ENCODE peak calls at places on chromosomes 2 and 18, in five cellular contexts. I is pons, G is small intestine, O is skeletal muscle cell, C is DMS153. V is an unnamed sample.

GRCh38 chr2:223051580-223052375 is at the start of gene KCNE4:
- DNase-seq in I (peak; percentile 23), G (peak; percentile 36), O (peak; percentile 75), C (no peak), V (peak; percentile 84)

GRCh38 chr18:53864758-53865157 is 359.7 kb downstream of the MBD2 start:
- DNase-seq in I (no peak), G (no peak), O (no peak), C (no peak), V (no peak)

GRCh38 chr2:70188460-70188859 is 2.4 kb downstream of the C2orf42 start:
- DNase-seq in I (no peak), G (peak; percentile 80), O (no peak), C (no peak), V (peak; percentile 3)

GRCh38 chr2:223052710-223053261 is 796 bp downstream of the KCNE4 start:
- DNase-seq in I (no peak), G (no peak), O (no peak), C (no peak), V (peak; percentile 21)

GRCh38 chr2:118124293-118124891 is 36.1 kb downstream of the INSIG2 start:
- DNase-seq in I (peak; percentile 40), G (no peak), O (no peak), C (no peak), V (no peak)

GRCh38 chr2:19232312-19232711 is 126.1 kb downstream of the OSR1 start:
- DNase-seq in I (no peak), G (no peak), O (no peak), C (no peak), V (peak; percentile 13)

GRCh38 chr2:126679314-126679713 is 23.4 kb downstream of the GYPC start:
- DNase-seq in I (no peak), G (no peak), O (no peak), C (no peak), V (no peak)

GRCh38 chr18:48095726-48096125 is 165.3 kb upstream of the SMAD2 start:
- DNase-seq in I (no peak), G (no peak), O (no peak), C (no peak), V (no peak)

GRCh38 chr2:28709101-28709500 is 42.5 kb upstream of the PPP1CB start:
- DNase-seq in I (no peak), G (peak; percentile 60), O (no peak), C (peak; percentile 32), V (no peak)

GRCh38 chr2:45009928-45010705 is 865 bp upstream of the SIX2 start:
- DNase-seq in I (no peak), G (no peak), O (peak; percentile 50), C (no peak), V (peak; percentile 99)

GRCh38 chr18:832085-832681 is 20.1 kb upstream of the YES1 start:
- DNase-seq in I (no peak), G (peak; percentile 88), O (no peak), C (peak; percentile 44), V (peak; percentile 25)

GRCh38 chr2:147351789-147352188 is 493.0 kb upstream of the ACVR2A start:
- DNase-seq in I (no peak), G (no peak), O (no peak), C (no peak), V (no peak)